ENCODE peak calls at places on chromosomes 16 and 17, in eight cellular contexts. G is IMR-90, V is breast epithelium, H is body of pancreas, E is mammary epithelial cell, B is right cardiac atrium, U is suprapubic skin, S is endodermal cell. Y is an unnamed sample.
A peak's percentile ranks its signal among the peaks of the same experiment; 100 is the strongest.

GRCh38 chr17:7204335-7204734 is 15.3 kb downstream of the DLG4 start:
- DNase-seq in G (no peak), V (no peak), H (no peak), E (no peak), B (peak; percentile 64), U (peak; percentile 59), S (no peak), Y (no peak)

GRCh38 chr16:86597126-86597879 is 19.0 kb downstream of the FOXL1 start:
- DNase-seq in G (no peak), V (no peak), H (no peak), E (no peak), B (no peak), U (no peak), S (no peak), Y (no peak)

GRCh38 chr16:82059983-82060421 is 24.9 kb downstream of the HSD17B2 start:
- DNase-seq in G (no peak), V (no peak), H (no peak), E (no peak), B (no peak), U (no peak), S (no peak), Y (no peak)

GRCh38 chr17:76119409-76120371 is 16.1 kb upstream of the EXOC7 start:
- DNase-seq in G (no peak), V (no peak), H (no peak), E (no peak), B (no peak), U (no peak), S (peak; percentile 74), Y (no peak)

GRCh38 chr16:87948119-87948545 is 3.1 kb upstream of the BANP start:
- DNase-seq in G (no peak), V (no peak), H (no peak), E (no peak), B (no peak), U (no peak), S (no peak), Y (no peak)

GRCh38 chr16:47377156-47377555 is 83.7 kb downstream of the ITFG1 start:
- DNase-seq in G (peak; percentile 82), V (no peak), H (no peak), E (no peak), B (no peak), U (no peak), S (no peak), Y (no peak)

GRCh38 chr16:56332464-56333079 is 92.8 kb downstream of the AMFR start:
- DNase-seq in G (peak; percentile 45), V (peak; percentile 82), H (peak; percentile 63), E (peak; percentile 54), B (peak; percentile 88), U (no peak), S (peak; percentile 96), Y (no peak)

GRCh38 chr16:27475561-27475960 is 73.6 kb downstream of the IL21R start:
- DNase-seq in G (peak; percentile 95), V (no peak), H (no peak), E (peak; percentile 27), B (no peak), U (no peak), S (no peak), Y (no peak)

GRCh38 chr16:81532491-81533174 is 88.0 kb downstream of the CMIP start:
- DNase-seq in G (no peak), V (no peak), H (peak; percentile 80), E (no peak), B (no peak), U (no peak), S (no peak), Y (no peak)

GRCh38 chr16:87054154-87054553 is 263.0 kb downstream of the C16orf95 start:
- DNase-seq in G (no peak), V (no peak), H (no peak), E (no peak), B (no peak), U (no peak), S (no peak), Y (no peak)

GRCh38 chr16:5041604-5042133 is 7.9 kb upstream of the NAGPA start:
- DNase-seq in G (peak; percentile 83), V (no peak), H (no peak), E (peak; percentile 79), B (peak; percentile 9), U (no peak), S (no peak), Y (no peak)

GRCh38 chr17:43363181-43363925 is 35.4 kb upstream of the ARL4D start:
- DNase-seq in G (no peak), V (no peak), H (no peak), E (no peak), B (no peak), U (no peak), S (peak; percentile 56), Y (no peak)

DNA sequence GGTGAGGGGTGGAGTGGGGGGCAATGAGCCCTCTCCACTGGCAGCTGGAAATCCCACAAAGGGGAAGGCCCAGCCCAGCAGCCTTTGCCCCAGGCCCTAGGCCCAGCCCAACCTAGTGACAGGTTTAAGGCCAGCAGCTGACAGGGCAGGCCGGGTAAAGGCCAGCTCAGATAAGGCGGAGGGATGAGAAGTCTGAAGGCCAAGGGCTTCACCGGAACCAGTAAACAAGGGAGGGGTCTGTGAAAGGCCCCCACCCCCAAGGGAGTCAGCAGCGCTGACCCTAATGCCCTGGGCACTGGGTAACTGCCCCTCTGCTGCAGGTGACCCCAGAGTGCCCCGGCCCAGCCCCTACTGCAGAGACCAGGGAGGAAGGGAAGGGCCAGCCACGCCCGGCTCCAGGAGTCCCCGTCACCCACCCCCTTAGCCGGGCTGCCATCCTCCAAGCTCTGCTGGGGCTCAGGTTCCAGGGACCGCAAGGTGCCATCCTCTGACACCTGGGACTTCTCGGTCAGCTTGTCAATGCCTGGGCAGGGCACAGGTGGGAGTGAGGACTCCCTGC is 17.5 kb downstream of the OTOP3 start:
- DNase-seq in G (no peak), V (no peak), H (no peak), E (no peak), B (no peak), U (no peak), S (no peak), Y (no peak)
- H3K27me3 ChIP-seq in G (peaks cover 50% of the 10 kb centered on the region), V (no peaks in the 10 kb centered on the region), H (no peaks in the 10 kb centered on the region), E (no peaks in the 10 kb centered on the region), B (no peaks in the 10 kb centered on the region), U (peaks cover 12% of the 10 kb centered on the region), S (peaks cover 2% of the 10 kb centered on the region), Y (no peaks in the 10 kb centered on the region)

GRCh38 chr17:65730711-65731169 is 169.3 kb upstream of the AXIN2 start:
- DNase-seq in G (no peak), V (no peak), H (peak; percentile 23), E (no peak), B (no peak), U (peak; percentile 69), S (no peak), Y (no peak)

GRCh38 chr17:65727832-65728231 is 166.4 kb upstream of the AXIN2 start:
- DNase-seq in G (no peak), V (no peak), H (no peak), E (no peak), B (no peak), U (no peak), S (no peak), Y (no peak)

GRCh38 chr17:65737451-65737850 is 176.0 kb upstream of the AXIN2 start:
- DNase-seq in G (no peak), V (no peak), H (no peak), E (no peak), B (no peak), U (no peak), S (no peak), Y (no peak)

GRCh38 chr17:65729207-65729606 is 167.8 kb upstream of the AXIN2 start:
- DNase-seq in G (no peak), V (no peak), H (no peak), E (no peak), B (no peak), U (no peak), S (no peak), Y (no peak)

DNA sequence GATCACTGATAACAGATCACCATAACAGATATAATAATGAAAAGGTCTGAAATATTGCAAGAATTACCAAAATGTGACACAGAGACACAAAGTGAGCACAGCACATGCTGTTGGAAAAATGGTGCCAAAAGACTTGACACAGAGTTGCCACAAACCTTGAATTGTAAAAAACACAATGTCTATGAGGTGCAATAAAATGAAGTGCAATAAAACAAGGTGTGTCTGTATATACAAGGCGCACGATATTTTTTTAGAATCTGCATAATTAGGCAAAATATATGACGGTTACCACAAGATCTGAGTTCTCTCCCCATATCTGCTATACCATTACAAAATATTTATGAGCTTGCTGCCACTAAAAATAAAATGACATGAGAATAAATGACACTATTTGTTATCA is 171.9 kb upstream of the AXIN2 start:
- DNase-seq in G (no peak), V (no peak), H (no peak), E (no peak), B (no peak), U (no peak), S (no peak), Y (no peak)
- H3K27me3 ChIP-seq in G (no peaks in the 10 kb centered on the region), V (no peaks in the 10 kb centered on the region), H (no peaks in the 10 kb centered on the region), E (no peaks in the 10 kb centered on the region), B (no peaks in the 10 kb centered on the region), U (no peaks in the 10 kb centered on the region), S (no peaks in the 10 kb centered on the region), Y (no peaks in the 10 kb centered on the region)

DNA sequence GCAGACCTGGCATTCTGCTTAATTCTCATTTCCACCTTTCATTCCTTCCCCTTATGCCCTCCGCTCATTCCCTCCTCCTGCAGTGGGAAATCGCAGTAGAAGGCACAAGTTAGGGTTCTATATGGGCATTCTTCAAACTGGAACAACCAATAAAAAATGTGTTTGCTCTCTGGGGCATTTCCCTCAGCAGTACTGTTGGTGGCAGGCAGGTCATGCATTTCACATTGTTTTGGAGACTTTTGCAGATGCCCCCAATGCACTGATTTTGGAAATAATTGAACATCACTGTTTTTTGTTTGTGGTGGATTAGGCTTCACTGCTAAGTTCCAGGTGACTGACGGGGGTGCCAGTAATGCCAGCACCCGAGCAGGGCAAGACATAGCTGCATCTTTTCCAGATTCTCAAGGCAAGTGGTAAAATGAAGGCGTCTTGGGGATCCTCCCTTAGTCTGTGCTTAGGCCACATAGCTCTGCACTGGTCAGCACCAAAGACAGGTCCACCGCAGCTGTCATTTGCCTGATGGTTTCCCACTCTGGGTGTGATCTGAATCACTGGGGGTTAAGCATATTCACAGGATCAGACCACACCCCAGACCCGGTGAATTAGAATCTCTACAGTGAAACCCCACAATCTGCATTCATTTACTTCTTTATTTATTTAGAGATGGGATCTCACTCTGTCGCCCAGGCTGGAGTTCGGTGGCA is 304.5 kb downstream of the CPPED1 start:
- DNase-seq in G (no peak), V (no peak), H (no peak), E (no peak), B (peak; percentile 1), U (no peak), S (no peak), Y (no peak)
- H3K27me3 ChIP-seq in G (no peaks in the 10 kb centered on the region), V (no peaks in the 10 kb centered on the region), H (no peaks in the 10 kb centered on the region), E (no peaks in the 10 kb centered on the region), B (no peaks in the 10 kb centered on the region), U (no peaks in the 10 kb centered on the region), S (no peaks in the 10 kb centered on the region), Y (no peaks in the 10 kb centered on the region)

GRCh38 chr17:38669520-38669919 is 5.2 kb downstream of the EPOP start:
- DNase-seq in G (no peak), V (no peak), H (no peak), E (no peak), B (no peak), U (no peak), S (no peak), Y (no peak)
- H3K27me3 ChIP-seq in G (peaks cover 66% of the 10 kb centered on the region), V (peaks cover 3% of the 10 kb centered on the region), H (peaks cover 7% of the 10 kb centered on the region), E (peaks cover 5% of the 10 kb centered on the region), B (no peaks in the 10 kb centered on the region), U (peaks cover 54% of the 10 kb centered on the region), S (peaks cover 66% of the 10 kb centered on the region), Y (peaks cover 24% of the 10 kb centered on the region)

Y was measured in CD4-positive, alpha-beta memory T cell.